ENCODE peak calls at places on chromosomes 5 and 9, in seven cellular contexts. One of them, this sample, is unnamed.

GRCh38 chr5:168578506-168579205 is 512 bp downstream of the PANK3 start:
- DNase-seq in stimulated activated naive CD4-positive, alpha-beta T cell: peak; percentile 33
- DNase-seq in endothelial cell of umbilical vein: no peak
- DNase-seq in CD4-positive, CD25-positive, alpha-beta regulatory T cell: peak; percentile 14
- DNase-seq in GM12865: no peak
- DNase-seq in B cell: no peak
- DNase-seq in brain microvascular endothelial cell: no peak
- DNase-seq in this sample: no peak

GRCh38 chr9:112361602-112362001 is 18.3 kb upstream of the HSDL2 start:
- DNase-seq in stimulated activated naive CD4-positive, alpha-beta T cell: no peak
- DNase-seq in endothelial cell of umbilical vein: peak; percentile 55
- DNase-seq in CD4-positive, CD25-positive, alpha-beta regulatory T cell: peak; percentile 58
- DNase-seq in GM12865: peak; percentile 64
- DNase-seq in B cell: no peak
- DNase-seq in brain microvascular endothelial cell: no peak
- DNase-seq in this sample: no peak

GRCh38 chr9:137318976-137319375 is 16.9 kb upstream of the NRARP start:
- DNase-seq in stimulated activated naive CD4-positive, alpha-beta T cell: no peak
- DNase-seq in endothelial cell of umbilical vein: no peak
- DNase-seq in CD4-positive, CD25-positive, alpha-beta regulatory T cell: no peak
- DNase-seq in GM12865: no peak
- DNase-seq in B cell: no peak
- DNase-seq in brain microvascular endothelial cell: peak; percentile 48
- DNase-seq in this sample: no peak

GRCh38 chr9:96871176-96871575 is 16.9 kb upstream of the ZNF782 start:
- DNase-seq in stimulated activated naive CD4-positive, alpha-beta T cell: no peak
- DNase-seq in endothelial cell of umbilical vein: no peak
- DNase-seq in CD4-positive, CD25-positive, alpha-beta regulatory T cell: no peak
- DNase-seq in GM12865: no peak
- DNase-seq in B cell: no peak
- DNase-seq in brain microvascular endothelial cell: no peak
- DNase-seq in this sample: no peak

GRCh38 chr5:41337240-41337639 is 123.9 kb upstream of the C6 start:
- DNase-seq in stimulated activated naive CD4-positive, alpha-beta T cell: no peak
- DNase-seq in endothelial cell of umbilical vein: no peak
- DNase-seq in CD4-positive, CD25-positive, alpha-beta regulatory T cell: no peak
- DNase-seq in GM12865: no peak
- DNase-seq in B cell: no peak
- DNase-seq in brain microvascular endothelial cell: no peak
- DNase-seq in this sample: no peak

GRCh38 chr9:125743687-125744428 is 3.3 kb upstream of the PBX3 start:
- DNase-seq in stimulated activated naive CD4-positive, alpha-beta T cell: no peak
- DNase-seq in endothelial cell of umbilical vein: no peak
- DNase-seq in CD4-positive, CD25-positive, alpha-beta regulatory T cell: no peak
- DNase-seq in GM12865: no peak
- DNase-seq in B cell: no peak
- DNase-seq in brain microvascular endothelial cell: no peak
- DNase-seq in this sample: no peak

GRCh38 chr5:174828786-174829510 is 104.6 kb downstream of the MSX2 start:
- DNase-seq in stimulated activated naive CD4-positive, alpha-beta T cell: no peak
- DNase-seq in endothelial cell of umbilical vein: no peak
- DNase-seq in CD4-positive, CD25-positive, alpha-beta regulatory T cell: no peak
- DNase-seq in GM12865: no peak
- DNase-seq in B cell: no peak
- DNase-seq in brain microvascular endothelial cell: peak; percentile 22
- DNase-seq in this sample: no peak

GRCh38 chr5:126384985-126385384 is 38.2 kb upstream of the GRAMD2B start:
- DNase-seq in stimulated activated naive CD4-positive, alpha-beta T cell: no peak
- DNase-seq in endothelial cell of umbilical vein: no peak
- DNase-seq in CD4-positive, CD25-positive, alpha-beta regulatory T cell: no peak
- DNase-seq in GM12865: no peak
- DNase-seq in B cell: no peak
- DNase-seq in brain microvascular endothelial cell: peak; percentile 77
- DNase-seq in this sample: no peak

GRCh38 chr5:14902826-14903560 is 31.4 kb upstream of the ANKH start:
- DNase-seq in stimulated activated naive CD4-positive, alpha-beta T cell: no peak
- DNase-seq in endothelial cell of umbilical vein: no peak
- DNase-seq in CD4-positive, CD25-positive, alpha-beta regulatory T cell: no peak
- DNase-seq in GM12865: no peak
- DNase-seq in B cell: no peak
- DNase-seq in brain microvascular endothelial cell: no peak
- DNase-seq in this sample: no peak

GRCh38 chr5:36605241-36605640 is 1.2 kb upstream of the SLC1A3 start:
- DNase-seq in stimulated activated naive CD4-positive, alpha-beta T cell: no peak
- DNase-seq in endothelial cell of umbilical vein: no peak
- DNase-seq in CD4-positive, CD25-positive, alpha-beta regulatory T cell: no peak
- DNase-seq in GM12865: no peak
- DNase-seq in B cell: no peak
- DNase-seq in brain microvascular endothelial cell: no peak
- DNase-seq in this sample: no peak

GRCh38 chr9:73152953-73153352 is 1.3 kb downstream of the ANXA1 start:
- DNase-seq in stimulated activated naive CD4-positive, alpha-beta T cell: no peak
- DNase-seq in endothelial cell of umbilical vein: peak; percentile 43
- DNase-seq in CD4-positive, CD25-positive, alpha-beta regulatory T cell: no peak
- DNase-seq in GM12865: peak; percentile 52
- DNase-seq in B cell: no peak
- DNase-seq in brain microvascular endothelial cell: no peak
- DNase-seq in this sample: no peak

GRCh38 chr5:68548959-68549676 is 333.6 kb downstream of the PIK3R1 start:
- DNase-seq in stimulated activated naive CD4-positive, alpha-beta T cell: no peak
- DNase-seq in endothelial cell of umbilical vein: no peak
- DNase-seq in CD4-positive, CD25-positive, alpha-beta regulatory T cell: no peak
- DNase-seq in GM12865: no peak
- DNase-seq in B cell: no peak
- DNase-seq in brain microvascular endothelial cell: peak; percentile 62
- DNase-seq in this sample: no peak

GRCh38 chr9:123561055-123561454 is 205.1 kb downstream of the CRB2 start:
- DNase-seq in stimulated activated naive CD4-positive, alpha-beta T cell: no peak
- DNase-seq in endothelial cell of umbilical vein: no peak
- DNase-seq in CD4-positive, CD25-positive, alpha-beta regulatory T cell: no peak
- DNase-seq in GM12865: no peak
- DNase-seq in B cell: no peak
- DNase-seq in brain microvascular endothelial cell: no peak
- DNase-seq in this sample: no peak

GRCh38 chr5:73890569-73890968 is 264.6 kb downstream of the ARHGEF28 start:
- DNase-seq in stimulated activated naive CD4-positive, alpha-beta T cell: no peak
- DNase-seq in endothelial cell of umbilical vein: no peak
- DNase-seq in CD4-positive, CD25-positive, alpha-beta regulatory T cell: no peak
- DNase-seq in GM12865: no peak
- DNase-seq in B cell: no peak
- DNase-seq in brain microvascular endothelial cell: no peak
- DNase-seq in this sample: no peak

GRCh38 chr9:136303825-136304416 is at the start of gene CCDC187:
- DNase-seq in stimulated activated naive CD4-positive, alpha-beta T cell: no peak
- DNase-seq in endothelial cell of umbilical vein: no peak
- DNase-seq in CD4-positive, CD25-positive, alpha-beta regulatory T cell: no peak
- DNase-seq in GM12865: no peak
- DNase-seq in B cell: no peak
- DNase-seq in brain microvascular endothelial cell: no peak
- DNase-seq in this sample: no peak

GRCh38 chr9:82406714-82407113 is 418.1 kb downstream of the SPATA31D1 start:
- DNase-seq in stimulated activated naive CD4-positive, alpha-beta T cell: no peak
- DNase-seq in endothelial cell of umbilical vein: no peak
- DNase-seq in CD4-positive, CD25-positive, alpha-beta regulatory T cell: no peak
- DNase-seq in GM12865: no peak
- DNase-seq in B cell: no peak
- DNase-seq in brain microvascular endothelial cell: no peak
- DNase-seq in this sample: no peak

GRCh38 chr5:123344819-123345426 is 78.3 kb downstream of the CEP120 start:
- DNase-seq in stimulated activated naive CD4-positive, alpha-beta T cell: no peak
- DNase-seq in endothelial cell of umbilical vein: peak; percentile 45
- DNase-seq in CD4-positive, CD25-positive, alpha-beta regulatory T cell: no peak
- DNase-seq in GM12865: peak; percentile 13
- DNase-seq in B cell: no peak
- DNase-seq in brain microvascular endothelial cell: peak; percentile 31
- DNase-seq in this sample: no peak

GRCh38 chr5:174972291-174972690 is 247.9 kb downstream of the MSX2 start:
- DNase-seq in stimulated activated naive CD4-positive, alpha-beta T cell: no peak
- DNase-seq in endothelial cell of umbilical vein: no peak
- DNase-seq in CD4-positive, CD25-positive, alpha-beta regulatory T cell: no peak
- DNase-seq in GM12865: no peak
- DNase-seq in B cell: no peak
- DNase-seq in brain microvascular endothelial cell: no peak
- DNase-seq in this sample: no peak

GRCh38 chr9:8895498-8896224 is 1096.1 kb upstream of the DMAC1 start:
- DNase-seq in stimulated activated naive CD4-positive, alpha-beta T cell: no peak
- DNase-seq in endothelial cell of umbilical vein: peak; percentile 47
- DNase-seq in CD4-positive, CD25-positive, alpha-beta regulatory T cell: peak; percentile 1
- DNase-seq in GM12865: peak; percentile 31
- DNase-seq in B cell: no peak
- DNase-seq in brain microvascular endothelial cell: peak; percentile 6
- DNase-seq in this sample: no peak

GRCh38 chr9:132014218-132014800 is 65.4 kb downstream of the MED27 start:
- DNase-seq in stimulated activated naive CD4-positive, alpha-beta T cell: no peak
- DNase-seq in endothelial cell of umbilical vein: no peak
- DNase-seq in CD4-positive, CD25-positive, alpha-beta regulatory T cell: no peak
- DNase-seq in GM12865: no peak
- DNase-seq in B cell: no peak
- DNase-seq in brain microvascular endothelial cell: no peak
- DNase-seq in this sample: no peak